ENCODE peak calls at places on chromosomes 7 and 10, in seven cellular contexts. One of them, this sample, is unnamed.

GRCh38 chr7:1242129-1242572 is 9.5 kb downstream of the UNCX start:
- DNase-seq in AML-193: no peak
- DNase-seq in naive thymus-derived CD4-positive, alpha-beta T cell: no peak
- DNase-seq in AG20443: no peak
- DNase-seq in aorta: no peak
- DNase-seq in left cardiac atrium: no peak
- DNase-seq in left ventricle myocardium inferior: no peak
- DNase-seq in this sample: no peak

GRCh38 chr7:27154901-27155815 is 1.3 kb downstream of the HOXA7 start:
- DNase-seq in AML-193: no peak
- DNase-seq in naive thymus-derived CD4-positive, alpha-beta T cell: no peak
- DNase-seq in AG20443: no peak
- DNase-seq in aorta: no peak
- DNase-seq in left cardiac atrium: no peak
- DNase-seq in left ventricle myocardium inferior: no peak
- DNase-seq in this sample: no peak

GRCh38 chr10:29266641-29267040 is 22.2 kb upstream of the LYZL1 start:
- DNase-seq in AML-193: no peak
- DNase-seq in naive thymus-derived CD4-positive, alpha-beta T cell: no peak
- DNase-seq in AG20443: peak
- DNase-seq in aorta: no peak
- DNase-seq in left cardiac atrium: no peak
- DNase-seq in left ventricle myocardium inferior: no peak
- DNase-seq in this sample: no peak

GRCh38 chr7:76142861-76143260 is 58.8 kb upstream of the SRRM3 start:
- DNase-seq in AML-193: no peak
- DNase-seq in naive thymus-derived CD4-positive, alpha-beta T cell: no peak
- DNase-seq in AG20443: no peak
- DNase-seq in aorta: no peak
- DNase-seq in left cardiac atrium: no peak
- DNase-seq in left ventricle myocardium inferior: no peak
- DNase-seq in this sample: no peak

GRCh38 chr10:103916254-103916653 is 1.7 kb downstream of the STN1 start:
- DNase-seq in AML-193: no peak
- DNase-seq in naive thymus-derived CD4-positive, alpha-beta T cell: no peak
- DNase-seq in AG20443: no peak
- DNase-seq in aorta: no peak
- DNase-seq in left cardiac atrium: no peak
- DNase-seq in left ventricle myocardium inferior: no peak
- DNase-seq in this sample: no peak

GRCh38 chr10:125628251-125629049 is 54.5 kb downstream of the TEX36 start:
- DNase-seq in AML-193: no peak
- DNase-seq in naive thymus-derived CD4-positive, alpha-beta T cell: no peak
- DNase-seq in AG20443: no peak
- DNase-seq in aorta: no peak
- DNase-seq in left cardiac atrium: no peak
- DNase-seq in left ventricle myocardium inferior: no peak
- DNase-seq in this sample: no peak

GRCh38 chr10:92298487-92298886 is 7.5 kb downstream of the MARCHF5 start:
- DNase-seq in AML-193: no peak
- DNase-seq in naive thymus-derived CD4-positive, alpha-beta T cell: no peak
- DNase-seq in AG20443: no peak
- DNase-seq in aorta: no peak
- DNase-seq in left cardiac atrium: no peak
- DNase-seq in left ventricle myocardium inferior: no peak
- DNase-seq in this sample: no peak

GRCh38 chr10:113995201-113995600 is 48.5 kb upstream of the ADRB1 start:
- DNase-seq in AML-193: no peak
- DNase-seq in naive thymus-derived CD4-positive, alpha-beta T cell: no peak
- DNase-seq in AG20443: no peak
- DNase-seq in aorta: no peak
- DNase-seq in left cardiac atrium: no peak
- DNase-seq in left ventricle myocardium inferior: no peak
- DNase-seq in this sample: no peak

GRCh38 chr10:78335691-78336401 is 302.2 kb downstream of the RPS24 start:
- DNase-seq in AML-193: no peak
- DNase-seq in naive thymus-derived CD4-positive, alpha-beta T cell: no peak
- DNase-seq in AG20443: peak
- DNase-seq in aorta: peak
- DNase-seq in left cardiac atrium: peak
- DNase-seq in left ventricle myocardium inferior: peak
- DNase-seq in this sample: peak

GRCh38 chr7:115037128-115037802 is 115.4 kb downstream of the MDFIC start:
- DNase-seq in AML-193: no peak
- DNase-seq in naive thymus-derived CD4-positive, alpha-beta T cell: no peak
- DNase-seq in AG20443: no peak
- DNase-seq in aorta: no peak
- DNase-seq in left cardiac atrium: no peak
- DNase-seq in left ventricle myocardium inferior: no peak
- DNase-seq in this sample: no peak

GRCh38 chr7:107180378-107180777 is 11.6 kb downstream of the HBP1 start:
- DNase-seq in AML-193: no peak
- DNase-seq in naive thymus-derived CD4-positive, alpha-beta T cell: no peak
- DNase-seq in AG20443: no peak
- DNase-seq in aorta: no peak
- DNase-seq in left cardiac atrium: peak
- DNase-seq in left ventricle myocardium inferior: no peak
- DNase-seq in this sample: no peak

GRCh38 chr7:94003446-94004023 is 620 bp downstream of the BET1 start:
- DNase-seq in AML-193: peak
- DNase-seq in naive thymus-derived CD4-positive, alpha-beta T cell: no peak
- DNase-seq in AG20443: peak
- DNase-seq in aorta: no peak
- DNase-seq in left cardiac atrium: no peak
- DNase-seq in left ventricle myocardium inferior: no peak
- DNase-seq in this sample: peak

GRCh38 chr7:158811894-158812293 is 17.4 kb downstream of the ESYT2 start:
- DNase-seq in AML-193: no peak
- DNase-seq in naive thymus-derived CD4-positive, alpha-beta T cell: no peak
- DNase-seq in AG20443: peak
- DNase-seq in aorta: no peak
- DNase-seq in left cardiac atrium: no peak
- DNase-seq in left ventricle myocardium inferior: no peak
- DNase-seq in this sample: no peak

GRCh38 chr7:139358541-139359365 is 941 bp upstream of the LUC7L2 start:
- DNase-seq in AML-193: peak
- DNase-seq in naive thymus-derived CD4-positive, alpha-beta T cell: peak
- DNase-seq in AG20443: peak
- DNase-seq in aorta: no peak
- DNase-seq in left cardiac atrium: no peak
- DNase-seq in left ventricle myocardium inferior: no peak
- DNase-seq in this sample: no peak

GRCh38 chr7:39493929-39494328 is 72.3 kb upstream of the YAE1 start:
- DNase-seq in AML-193: no peak
- DNase-seq in naive thymus-derived CD4-positive, alpha-beta T cell: no peak
- DNase-seq in AG20443: no peak
- DNase-seq in aorta: no peak
- DNase-seq in left cardiac atrium: no peak
- DNase-seq in left ventricle myocardium inferior: no peak
- DNase-seq in this sample: no peak

GRCh38 chr7:21960922-21961321 is 15.2 kb upstream of the CDCA7L start:
- DNase-seq in AML-193: no peak
- DNase-seq in naive thymus-derived CD4-positive, alpha-beta T cell: no peak
- DNase-seq in AG20443: peak
- DNase-seq in aorta: no peak
- DNase-seq in left cardiac atrium: no peak
- DNase-seq in left ventricle myocardium inferior: no peak
- DNase-seq in this sample: peak

GRCh38 chr7:116122972-116123595 is 87.3 kb upstream of the TES start:
- DNase-seq in AML-193: peak
- DNase-seq in naive thymus-derived CD4-positive, alpha-beta T cell: no peak
- DNase-seq in AG20443: peak
- DNase-seq in aorta: no peak
- DNase-seq in left cardiac atrium: no peak
- DNase-seq in left ventricle myocardium inferior: no peak
- DNase-seq in this sample: peak

GRCh38 chr10:73734796-73735305 is 9.3 kb upstream of the SEC24C start:
- DNase-seq in AML-193: no peak
- DNase-seq in naive thymus-derived CD4-positive, alpha-beta T cell: no peak
- DNase-seq in AG20443: no peak
- DNase-seq in aorta: no peak
- DNase-seq in left cardiac atrium: no peak
- DNase-seq in left ventricle myocardium inferior: no peak
- DNase-seq in this sample: no peak

GRCh38 chr7:66377045-66377444 is 171.9 kb downstream of the TPST1 start:
- DNase-seq in AML-193: no peak
- DNase-seq in naive thymus-derived CD4-positive, alpha-beta T cell: no peak
- DNase-seq in AG20443: no peak
- DNase-seq in aorta: no peak
- DNase-seq in left cardiac atrium: no peak
- DNase-seq in left ventricle myocardium inferior: no peak
- DNase-seq in this sample: no peak

GRCh38 chr10:113132651-113133088 is 182.6 kb downstream of the TCF7L2 start:
- DNase-seq in AML-193: no peak
- DNase-seq in naive thymus-derived CD4-positive, alpha-beta T cell: no peak
- DNase-seq in AG20443: peak
- DNase-seq in aorta: no peak
- DNase-seq in left cardiac atrium: no peak
- DNase-seq in left ventricle myocardium inferior: no peak
- DNase-seq in this sample: peak

GRCh38 chr10:126468876-126469643 is 80.8 kb upstream of the ADAM12 start:
- DNase-seq in AML-193: no peak
- DNase-seq in naive thymus-derived CD4-positive, alpha-beta T cell: no peak
- DNase-seq in AG20443: peak
- DNase-seq in aorta: no peak
- DNase-seq in left cardiac atrium: no peak
- DNase-seq in left ventricle myocardium inferior: no peak
- DNase-seq in this sample: no peak

GRCh38 chr10:97531401-97531985 is 32.8 kb downstream of the UBTD1 start:
- DNase-seq in AML-193: no peak
- DNase-seq in naive thymus-derived CD4-positive, alpha-beta T cell: no peak
- DNase-seq in AG20443: no peak
- DNase-seq in aorta: peak
- DNase-seq in left cardiac atrium: no peak
- DNase-seq in left ventricle myocardium inferior: no peak
- DNase-seq in this sample: no peak

GRCh38 chr7:126574276-126574675 is 678.5 kb downstream of the GRM8 start:
- DNase-seq in AML-193: no peak
- DNase-seq in naive thymus-derived CD4-positive, alpha-beta T cell: no peak
- DNase-seq in AG20443: no peak
- DNase-seq in aorta: no peak
- DNase-seq in left cardiac atrium: no peak
- DNase-seq in left ventricle myocardium inferior: no peak
- DNase-seq in this sample: no peak

GRCh38 chr7:29431686-29432085 is 131.9 kb upstream of the PRR15 start:
- DNase-seq in AML-193: no peak
- DNase-seq in naive thymus-derived CD4-positive, alpha-beta T cell: no peak
- DNase-seq in AG20443: no peak
- DNase-seq in aorta: no peak
- DNase-seq in left cardiac atrium: no peak
- DNase-seq in left ventricle myocardium inferior: no peak
- DNase-seq in this sample: no peak

GRCh38 chr10:114491933-114492332 is 87.6 kb upstream of the AFAP1L2 start:
- DNase-seq in AML-193: no peak
- DNase-seq in naive thymus-derived CD4-positive, alpha-beta T cell: no peak
- DNase-seq in AG20443: no peak
- DNase-seq in aorta: no peak
- DNase-seq in left cardiac atrium: peak
- DNase-seq in left ventricle myocardium inferior: no peak
- DNase-seq in this sample: no peak

GRCh38 chr7:27201231-27202017 is 1.5 kb upstream of the HOXA13 start:
- DNase-seq in AML-193: peak
- DNase-seq in naive thymus-derived CD4-positive, alpha-beta T cell: no peak
- DNase-seq in AG20443: no peak
- DNase-seq in aorta: no peak
- DNase-seq in left cardiac atrium: no peak
- DNase-seq in left ventricle myocardium inferior: no peak
- DNase-seq in this sample: no peak

GRCh38 chr10:49534670-49535381 is 4.1 kb downstream of the ERCC6 start:
- DNase-seq in AML-193: peak
- DNase-seq in naive thymus-derived CD4-positive, alpha-beta T cell: no peak
- DNase-seq in AG20443: peak
- DNase-seq in aorta: no peak
- DNase-seq in left cardiac atrium: no peak
- DNase-seq in left ventricle myocardium inferior: no peak
- DNase-seq in this sample: peak

GRCh38 chr7:91288208-91288824 is 24.1 kb downstream of the FZD1 start:
- DNase-seq in AML-193: peak
- DNase-seq in naive thymus-derived CD4-positive, alpha-beta T cell: no peak
- DNase-seq in AG20443: no peak
- DNase-seq in aorta: peak
- DNase-seq in left cardiac atrium: peak
- DNase-seq in left ventricle myocardium inferior: peak
- DNase-seq in this sample: no peak

GRCh38 chr10:124155781-124156401 is 62.5 kb upstream of the CHST15 start:
- DNase-seq in AML-193: no peak
- DNase-seq in naive thymus-derived CD4-positive, alpha-beta T cell: no peak
- DNase-seq in AG20443: peak
- DNase-seq in aorta: peak
- DNase-seq in left cardiac atrium: peak
- DNase-seq in left ventricle myocardium inferior: peak
- DNase-seq in this sample: peak

GRCh38 chr10:11261143-11261542 is 243.5 kb downstream of the CELF2 start:
- DNase-seq in AML-193: no peak
- DNase-seq in naive thymus-derived CD4-positive, alpha-beta T cell: no peak
- DNase-seq in AG20443: no peak
- DNase-seq in aorta: no peak
- DNase-seq in left cardiac atrium: no peak
- DNase-seq in left ventricle myocardium inferior: no peak
- DNase-seq in this sample: no peak

GRCh38 chr10:102452672-102453340 is 1.5 kb upstream of the C10orf95 start:
- DNase-seq in AML-193: peak
- DNase-seq in naive thymus-derived CD4-positive, alpha-beta T cell: no peak
- DNase-seq in AG20443: peak
- DNase-seq in aorta: peak
- DNase-seq in left cardiac atrium: peak
- DNase-seq in left ventricle myocardium inferior: no peak
- DNase-seq in this sample: peak

GRCh38 chr7:24756989-24757798 is at the start of gene GSDME:
- DNase-seq in AML-193: no peak
- DNase-seq in naive thymus-derived CD4-positive, alpha-beta T cell: peak
- DNase-seq in AG20443: peak
- DNase-seq in aorta: peak
- DNase-seq in left cardiac atrium: peak
- DNase-seq in left ventricle myocardium inferior: peak
- DNase-seq in this sample: peak

GRCh38 chr7:113606325-113606724 is 312.5 kb downstream of the PPP1R3A start:
- DNase-seq in AML-193: no peak
- DNase-seq in naive thymus-derived CD4-positive, alpha-beta T cell: no peak
- DNase-seq in AG20443: no peak
- DNase-seq in aorta: no peak
- DNase-seq in left cardiac atrium: no peak
- DNase-seq in left ventricle myocardium inferior: no peak
- DNase-seq in this sample: no peak

GRCh38 chr7:144668503-144668902 is 167.3 kb downstream of the TPK1 start:
- DNase-seq in AML-193: no peak
- DNase-seq in naive thymus-derived CD4-positive, alpha-beta T cell: no peak
- DNase-seq in AG20443: no peak
- DNase-seq in aorta: no peak
- DNase-seq in left cardiac atrium: no peak
- DNase-seq in left ventricle myocardium inferior: no peak
- DNase-seq in this sample: no peak

GRCh38 chr10:132728321-132728720 is 57.6 kb downstream of the NKX6-2 start:
- DNase-seq in AML-193: no peak
- DNase-seq in naive thymus-derived CD4-positive, alpha-beta T cell: no peak
- DNase-seq in AG20443: no peak
- DNase-seq in aorta: no peak
- DNase-seq in left cardiac atrium: no peak
- DNase-seq in left ventricle myocardium inferior: no peak
- DNase-seq in this sample: no peak

GRCh38 chr7:79452032-79452494 is 1.4 kb downstream of the MAGI2 start:
- DNase-seq in AML-193: no peak
- DNase-seq in naive thymus-derived CD4-positive, alpha-beta T cell: no peak
- DNase-seq in AG20443: peak
- DNase-seq in aorta: peak
- DNase-seq in left cardiac atrium: peak
- DNase-seq in left ventricle myocardium inferior: peak
- DNase-seq in this sample: peak

This sample was measured in AG08396.